ENCODE peak calls at places on chromosomes 1 and 21, in four cellular contexts. R is fibroblast of villous mesenchyme, X is sigmoid colon, N is fibroblast of mammary gland. P is an unnamed sample.

GRCh38 chr1:1597275-1597930 is 2.5 kb downstream of the FNDC10 start:
- DNase-seq in R (no peak), X (no peak), N (no peak), P (no peak)

GRCh38 chr1:197224160-197224559 is 43.9 kb upstream of the CRB1 start:
- DNase-seq in R (peak), X (no peak), N (no peak), P (no peak)

GRCh38 chr1:29685387-29685786 is 449.1 kb downstream of the PTPRU start:
- DNase-seq in R (no peak), X (no peak), N (no peak), P (no peak)

GRCh38 chr1:183180634-183181056 is 5.4 kb upstream of the LAMC2 start:
- DNase-seq in R (peak), X (no peak), N (peak), P (peak)

GRCh38 chr1:91894036-91894761 is 8.2 kb upstream of the TGFBR3 start:
- DNase-seq in R (peak), X (no peak), N (peak), P (no peak)

GRCh38 chr21:32470206-32470605 is 57.7 kb downstream of the EVA1C start:
- DNase-seq in R (no peak), X (no peak), N (no peak), P (no peak)

GRCh38 chr1:2014726-2015382 is 4.3 kb upstream of the GABRD start:
- DNase-seq in R (no peak), X (no peak), N (peak), P (no peak)

GRCh38 chr1:25039229-25039628 is 109.2 kb upstream of the RUNX3 start:
- DNase-seq in R (no peak), X (no peak), N (peak), P (no peak)

GRCh38 chr1:41918450-41919043 is at the start of gene HIVEP3:
- DNase-seq in R (peak), X (no peak), N (peak), P (no peak)

GRCh38 chr1:150484861-150485260 is 2.4 kb upstream of the TARS2 start:
- DNase-seq in R (peak), X (no peak), N (peak), P (no peak)

GRCh38 chr1:9520411-9520810 is 18.9 kb upstream of the SLC25A33 start:
- DNase-seq in R (no peak), X (no peak), N (no peak), P (no peak)

GRCh38 chr1:178536329-178536728 is 23.4 kb downstream of the TEX35 start:
- DNase-seq in R (no peak), X (peak), N (no peak), P (no peak)

GRCh38 chr1:10853701-10854100 is 57.3 kb upstream of the CASZ1 start:
- DNase-seq in R (no peak), X (no peak), N (no peak), P (no peak)

DNA sequence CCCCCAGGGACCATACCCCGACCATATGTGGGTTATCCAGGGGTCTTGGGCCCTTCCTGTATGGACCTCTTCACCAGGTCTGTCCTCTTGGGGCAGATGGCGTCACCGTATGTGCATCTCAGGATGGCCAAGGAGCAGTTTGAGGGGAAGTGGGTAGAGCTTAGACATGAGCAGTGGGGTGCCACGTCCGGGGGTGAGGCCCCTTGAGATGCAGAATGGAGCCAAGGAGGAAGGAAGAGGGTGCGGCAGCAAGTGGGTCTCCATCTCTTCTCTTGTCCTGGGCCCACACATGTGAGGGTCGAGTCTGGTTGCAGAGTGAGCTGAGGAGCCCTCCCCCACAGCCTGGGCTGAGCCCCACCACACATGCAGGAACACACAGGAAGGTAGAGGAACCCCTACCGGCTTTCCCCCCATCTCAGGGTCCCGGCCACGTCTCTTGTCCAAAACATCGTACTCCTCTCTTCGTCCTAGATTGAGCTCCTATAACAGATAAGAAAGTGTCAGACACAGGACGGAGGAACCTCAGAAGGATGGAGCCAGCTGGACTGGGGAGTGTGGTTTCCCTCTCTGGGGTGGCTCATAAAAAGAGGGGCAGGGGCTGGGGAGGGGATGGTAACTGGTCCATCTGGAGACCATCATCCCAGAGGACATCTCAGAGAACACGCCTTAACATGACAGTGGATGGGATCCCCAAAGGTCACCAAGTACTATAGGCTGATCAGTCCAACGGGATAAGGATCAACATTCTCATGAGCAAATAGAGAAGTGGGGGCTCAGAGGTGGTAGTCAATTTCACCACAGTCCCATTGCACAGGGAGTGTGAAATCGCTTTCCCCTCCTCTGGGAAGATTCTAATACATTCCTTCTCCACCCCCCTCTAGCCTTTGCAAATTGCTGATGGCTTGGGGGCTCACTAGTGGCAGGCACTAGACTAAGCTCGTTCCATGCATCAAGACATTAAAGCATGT is 79.9 kb downstream of the CD247 start:
- DNase-seq in R (no peak), X (no peak), N (no peak), P (no peak)
- H3K4me3 ChIP-seq in R (no peak), X (no peak), N (no peak), P (no peak)

DNA sequence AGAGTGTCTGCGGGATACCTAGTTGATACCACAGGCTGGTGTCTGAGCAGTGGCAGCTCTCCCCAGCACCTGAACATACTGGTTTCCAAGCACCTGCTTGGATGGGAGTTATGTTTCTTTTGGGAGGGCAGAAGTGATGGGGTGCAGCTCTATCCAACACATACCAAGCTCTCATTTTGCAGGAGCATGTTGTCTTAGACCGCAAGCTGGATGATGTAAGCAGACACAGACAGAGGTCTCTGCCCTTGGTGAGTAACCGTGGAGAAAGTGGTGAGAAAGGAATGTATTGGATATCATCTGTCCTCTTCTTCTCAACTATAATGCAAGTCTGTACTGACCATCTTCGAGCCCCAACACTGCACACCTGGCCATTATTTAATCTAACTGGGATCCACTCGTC is 37.4 kb downstream of the ZNF496 start:
- DNase-seq in R (peak), X (no peak), N (peak), P (peak)
- TF ChIP-seq CTCF in R (no peak), X (no peak), N (no peak), P (no peak)

GRCh38 chr21:35909456-35910178 is 150.7 kb downstream of the SETD4 start:
- DNase-seq in R (no peak), X (no peak), N (no peak), P (no peak)

GRCh38 chr21:35905973-35906357 is 154.4 kb downstream of the SETD4 start:
- DNase-seq in R (no peak), X (no peak), N (peak), P (no peak)

GRCh38 chr21:35906587-35906986 is 153.7 kb downstream of the SETD4 start:
- DNase-seq in R (no peak), X (no peak), N (no peak), P (no peak)

GRCh38 chr21:35908311-35909078 is 151.8 kb downstream of the SETD4 start:
- DNase-seq in R (no peak), X (no peak), N (no peak), P (no peak)

DNA sequence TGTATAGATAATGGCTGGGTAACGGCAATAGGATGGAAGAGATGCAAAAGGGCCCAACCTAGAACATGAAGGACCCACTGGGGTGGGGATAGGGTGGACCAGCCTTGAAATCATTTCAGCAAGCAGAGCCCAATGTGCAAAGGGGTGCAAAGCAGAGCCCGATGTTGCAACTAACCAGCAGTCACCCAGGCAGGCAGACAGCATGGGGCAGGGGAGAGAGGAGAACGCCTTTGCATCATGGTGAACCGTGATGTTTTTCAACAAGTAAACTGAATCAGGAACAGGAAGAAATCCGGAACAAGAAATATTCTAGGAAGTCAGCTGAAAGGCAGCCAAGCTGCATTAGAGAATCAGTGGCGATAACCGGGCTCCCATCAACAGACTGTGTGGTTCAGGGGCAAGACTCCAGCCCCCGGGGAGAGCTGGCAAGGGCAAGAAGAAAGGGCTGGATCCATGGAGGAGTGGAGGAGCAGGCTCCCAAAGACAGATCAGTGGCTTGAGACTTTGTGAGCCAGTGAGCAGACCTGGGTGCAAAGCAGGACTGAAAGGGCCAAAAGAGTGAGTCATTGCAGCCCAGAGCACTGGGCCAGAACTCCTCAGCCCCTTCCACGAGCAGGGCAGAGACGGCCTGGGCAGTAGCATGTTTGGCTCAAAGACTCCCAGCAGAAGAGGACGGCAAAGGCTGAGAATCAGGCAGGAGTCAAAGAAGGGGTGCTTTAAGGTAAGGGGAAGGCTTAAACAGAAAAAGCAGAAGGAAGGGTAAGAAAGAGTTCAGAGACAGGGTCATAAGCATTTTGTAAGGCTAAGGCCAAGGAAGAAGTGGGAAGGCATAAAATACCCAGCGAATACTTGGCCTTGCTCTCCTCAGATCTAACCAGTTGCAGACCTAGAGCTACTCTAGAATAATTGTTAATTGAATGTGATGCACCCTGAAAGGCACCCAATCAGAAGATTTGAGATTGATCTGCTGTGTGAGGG is 155.0 kb downstream of the SETD4 start:
- DNase-seq in R (no peak), X (no peak), N (peak), P (no peak)
- H3K4me3 ChIP-seq in R (no peak), X (no peak), N (no peak), P (no peak)

DNA sequence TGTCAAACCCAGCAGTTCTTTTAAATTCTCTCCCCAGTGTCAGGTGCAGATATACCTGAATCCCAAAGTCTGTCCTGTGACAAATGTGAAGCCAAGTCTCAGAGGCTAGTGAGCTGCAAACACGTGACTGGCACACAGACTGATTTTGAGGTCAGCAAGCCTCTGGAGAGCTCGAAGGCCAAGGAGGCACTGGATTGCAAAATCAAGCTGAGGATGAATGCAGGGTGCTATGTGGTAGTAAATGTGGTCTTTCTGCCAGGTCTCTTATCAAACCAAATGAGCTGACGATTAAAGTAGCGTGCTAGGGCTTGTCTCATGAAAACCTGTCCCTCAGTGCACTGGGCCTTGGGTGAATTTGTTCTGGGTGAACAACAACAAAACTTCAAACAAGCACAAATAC is 20.6 kb downstream of the GPR3 start:
- DNase-seq in R (no peak), X (no peak), N (no peak), P (no peak)
- TF ChIP-seq CTCF in R (no peak), X (no peak), N (no peak), P (no peak)

GRCh38 chr1:63317814-63318156 is 4.6 kb upstream of the FOXD3 start:
- DNase-seq in R (no peak), X (no peak), N (no peak), P (no peak)
- H3K4me3 ChIP-seq in R (no peak), X (peak), N (no peak), P (peak)

GRCh38 chr1:209199822-209200221 is 383.7 kb upstream of the CAMK1G start:
- DNase-seq in R (no peak), X (no peak), N (no peak), P (no peak)
- TF ChIP-seq CTCF in R (no peak), X (no peak), N (no peak), P (no peak)

GRCh38 chr21:37324558-37324957 is 42.0 kb upstream of the DYRK1A start:
- DNase-seq in R (no peak), X (no peak), N (no peak), P (no peak)
- H3K4me3 ChIP-seq in R (no peak), X (no peak), N (no peak), P (no peak)

DNA sequence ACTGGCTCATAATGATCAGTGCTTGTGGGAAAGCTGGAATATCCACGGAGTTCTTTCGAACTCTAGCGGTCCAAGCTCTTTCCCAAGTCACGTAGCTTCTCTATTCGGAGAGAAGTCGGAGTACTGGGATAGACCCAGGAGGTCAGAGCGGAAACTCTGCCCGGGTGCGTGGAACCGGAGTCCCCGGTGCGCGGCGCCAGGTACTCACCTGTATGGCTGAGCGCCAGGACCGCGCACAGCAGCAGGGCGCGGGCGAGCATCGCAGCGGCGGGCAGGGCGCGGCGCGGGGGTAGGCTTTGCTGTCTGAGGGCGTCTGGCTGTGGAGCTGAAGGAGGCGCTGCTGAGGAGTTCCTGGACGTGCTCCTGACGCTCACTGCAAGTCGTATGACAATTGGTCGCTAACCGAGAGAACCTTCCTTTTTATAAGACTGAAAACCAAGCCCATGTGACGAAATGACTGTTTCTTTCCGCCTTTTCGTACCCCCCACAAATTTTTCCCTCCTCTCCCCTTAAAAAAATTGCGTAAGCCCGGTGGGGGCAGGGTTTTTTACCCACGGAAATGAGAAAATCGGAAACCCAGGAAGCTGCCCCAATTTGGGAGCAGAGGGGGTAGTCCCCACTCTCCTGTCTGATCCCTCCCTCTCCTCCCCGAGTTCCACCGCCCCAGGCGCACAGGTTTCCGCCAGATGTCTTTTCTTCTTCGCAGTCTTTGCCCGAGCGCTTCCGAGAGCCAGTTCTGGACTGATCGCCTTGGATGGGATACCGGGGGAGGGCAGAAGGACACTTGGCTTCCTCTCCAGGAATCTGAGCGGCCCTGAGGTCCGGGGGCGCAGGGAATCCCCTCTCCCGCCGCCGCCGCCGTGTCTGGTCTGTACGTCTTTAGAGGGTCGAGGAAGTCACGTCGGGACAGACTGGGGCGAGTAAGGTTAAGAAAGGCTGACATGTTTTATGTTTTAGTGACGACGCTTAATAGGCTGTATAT is at the start of gene PTGS2:
- DNase-seq in R (peak), X (peak), N (peak), P (peak)
- TF ChIP-seq CTCF in R (peak), X (peak), N (peak), P (peak)

DNA sequence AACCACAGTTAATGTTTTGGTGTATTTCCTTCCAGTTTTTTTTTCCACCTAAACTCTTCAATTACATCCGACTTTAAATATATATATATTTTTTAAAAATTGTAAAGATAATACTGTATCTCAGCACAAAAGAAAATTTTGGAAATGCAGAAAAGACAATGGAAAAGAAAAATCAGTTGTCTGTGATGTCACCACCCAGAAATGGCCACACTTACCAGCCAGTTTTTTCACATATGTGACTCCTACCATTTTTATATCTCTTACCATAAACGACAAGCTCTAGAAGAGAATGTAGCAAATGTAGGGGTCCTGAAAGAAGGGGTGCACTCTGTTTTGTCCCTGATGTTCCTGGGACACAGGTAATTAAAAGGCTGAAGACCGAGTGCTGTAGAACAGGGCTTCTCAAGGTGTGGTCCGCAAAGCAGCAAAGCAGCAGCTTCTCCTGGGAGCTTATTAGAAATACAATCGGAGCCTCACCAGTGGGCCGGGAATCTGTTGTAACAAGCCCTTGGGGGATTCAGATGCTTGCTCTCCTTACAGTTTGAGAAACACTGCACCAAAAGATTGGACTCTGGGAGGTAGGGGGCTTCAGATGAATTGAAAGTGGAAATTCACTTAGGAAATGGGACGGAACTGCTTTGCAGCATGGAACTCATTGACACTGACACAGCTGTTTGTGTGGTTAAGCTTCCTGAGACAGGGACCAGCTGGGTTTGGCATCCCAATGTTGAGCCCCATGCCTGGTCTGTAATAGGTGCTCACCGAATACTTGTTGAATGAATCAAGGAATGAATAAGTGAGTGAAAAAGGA is 44.1 kb downstream of the ALPL start:
- DNase-seq in R (peak), X (no peak), N (peak), P (peak)
- H3K4me3 ChIP-seq in R (no peak), X (no peak), N (no peak), P (peak)

DNA sequence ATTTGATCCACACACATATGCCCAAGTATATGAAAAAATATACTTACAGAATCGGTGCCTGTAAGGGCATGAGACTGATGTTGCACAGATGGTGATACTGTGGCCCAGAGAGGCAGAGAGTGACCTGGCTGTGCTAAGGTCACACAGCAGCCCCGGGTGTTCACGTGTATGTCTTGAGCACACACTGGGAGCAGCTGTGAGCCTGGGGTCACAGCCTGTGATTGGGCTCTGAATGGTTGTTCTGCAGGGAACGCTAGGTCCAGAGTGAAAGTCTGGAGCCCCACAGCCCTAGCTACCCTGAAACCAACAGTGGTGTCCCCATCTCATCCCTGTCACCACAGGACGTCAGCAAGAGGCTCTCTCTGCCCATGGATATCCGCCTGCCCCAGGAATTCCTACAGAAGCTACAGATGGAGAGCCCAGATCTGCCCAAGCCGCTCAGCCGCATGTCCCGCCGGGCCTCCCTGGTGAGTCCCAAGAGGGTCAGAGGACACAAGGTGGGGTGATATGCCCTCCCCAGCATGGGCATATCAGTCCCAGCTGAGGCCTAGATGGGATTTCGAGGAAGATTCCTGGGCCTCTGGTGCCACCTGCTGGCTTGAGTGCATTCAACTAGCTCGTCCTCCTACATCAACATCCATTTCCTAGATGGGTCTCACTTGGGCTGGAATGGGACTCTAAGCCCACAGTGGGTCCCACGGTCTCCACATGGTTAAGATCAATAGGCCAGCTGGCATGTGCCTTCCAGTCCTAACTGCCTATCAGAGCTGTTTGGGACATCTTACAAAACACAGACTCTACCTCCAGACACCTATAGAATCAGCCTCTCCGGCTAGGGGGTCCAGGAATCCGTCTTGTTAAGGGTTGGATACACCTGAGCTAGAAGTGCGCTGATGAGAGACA is 19.7 kb downstream of the CDK18 start:
- DNase-seq in R (peak), X (peak), N (peak), P (peak)
- TF ChIP-seq CTCF in R (peak), X (peak), N (peak), P (peak)

P was measured in brain microvascular endothelial cell.